ENCODE peak calls at places on chromosomes 3 and 15, in eight cellular contexts. C is osteoblast, N is Calu3, A is heart left ventricle, U is foreskin fibroblast, H is heart right ventricle, Y is GM10248, O is MCF 10A. B is an unnamed sample.
A peak's percentile ranks its signal among the peaks of the same experiment; 100 is the strongest.

GRCh38 chr15:63238796-63239195 is 38.6 kb upstream of the APH1B start:
- DNase-seq in A (no peak), N (no peak), O (peak; percentile 66), Y (peak; percentile 28), H (no peak), U (peak; percentile 86), C (peak; percentile 88), B (no peak)

GRCh38 chr3:55405436-55405835 is 81.7 kb downstream of the WNT5A start:
- DNase-seq in N (no peak), Y (no peak), U (no peak), A (no peak), H (no peak), O (peak; percentile 52), C (no peak), B (no peak)

GRCh38 chr15:34331809-34332208 is 5.8 kb downstream of the SLC12A6 start:
- DNase-seq in O (no peak), Y (no peak), H (no peak), N (no peak), A (no peak), U (no peak), C (no peak), B (no peak)

GRCh38 chr15:92083190-92083589 is 229.7 kb downstream of the SLCO3A1 start:
- DNase-seq in H (no peak), C (no peak), N (no peak), A (no peak), Y (no peak), U (no peak), O (no peak), B (no peak)

GRCh38 chr3:118641608-118642007 is 393.0 kb downstream of the IGSF11 start:
- DNase-seq in H (no peak), A (no peak), N (peak; percentile 11), O (no peak), C (no peak), U (no peak), Y (no peak), B (no peak)

GRCh38 chr3:175002732-175003143 is 143.6 kb downstream of the NAALADL2 start:
- DNase-seq in C (no peak), O (peak; percentile 41), N (no peak), Y (no peak), H (no peak), U (peak; percentile 91), A (no peak), B (no peak)

GRCh38 chr3:8648873-8649741 is 4.5 kb upstream of the SSUH2 start:
- DNase-seq in C (peak; percentile 49), Y (no peak), O (no peak), N (no peak), U (no peak), H (no peak), A (no peak), B (no peak)

GRCh38 chr3:112979244-112979832 is 4.4 kb upstream of the CD200R1 start:
- DNase-seq in N (peak; percentile 4), C (peak; percentile 25), A (no peak), U (peak; percentile 8), Y (no peak), O (peak; percentile 56), H (no peak), B (no peak)

GRCh38 chr3:144809381-144809780 is 837.8 kb downstream of the DIPK2A start:
- DNase-seq in H (no peak), C (no peak), A (no peak), U (no peak), Y (no peak), O (no peak), N (no peak), B (no peak)

GRCh38 chr3:57949779-57950618 is 58.2 kb upstream of the FLNB start:
- DNase-seq in H (no peak), U (peak; percentile 67), C (no peak), O (peak; percentile 83), Y (no peak), N (peak; percentile 76), A (peak; percentile 67), B (peak; percentile 54)

GRCh38 chr3:127857270-127857801 is 35.0 kb upstream of the MGLL start:
- DNase-seq in N (no peak), C (no peak), O (peak; percentile 13), H (no peak), Y (peak; percentile 39), A (no peak), U (peak; percentile 9), B (no peak)

GRCh38 chr3:57128863-57129602 is 36.1 kb downstream of the IL17RD start:
- DNase-seq in N (no peak), A (no peak), C (no peak), O (no peak), H (no peak), U (peak; percentile 23), Y (no peak), B (no peak)

DNA sequence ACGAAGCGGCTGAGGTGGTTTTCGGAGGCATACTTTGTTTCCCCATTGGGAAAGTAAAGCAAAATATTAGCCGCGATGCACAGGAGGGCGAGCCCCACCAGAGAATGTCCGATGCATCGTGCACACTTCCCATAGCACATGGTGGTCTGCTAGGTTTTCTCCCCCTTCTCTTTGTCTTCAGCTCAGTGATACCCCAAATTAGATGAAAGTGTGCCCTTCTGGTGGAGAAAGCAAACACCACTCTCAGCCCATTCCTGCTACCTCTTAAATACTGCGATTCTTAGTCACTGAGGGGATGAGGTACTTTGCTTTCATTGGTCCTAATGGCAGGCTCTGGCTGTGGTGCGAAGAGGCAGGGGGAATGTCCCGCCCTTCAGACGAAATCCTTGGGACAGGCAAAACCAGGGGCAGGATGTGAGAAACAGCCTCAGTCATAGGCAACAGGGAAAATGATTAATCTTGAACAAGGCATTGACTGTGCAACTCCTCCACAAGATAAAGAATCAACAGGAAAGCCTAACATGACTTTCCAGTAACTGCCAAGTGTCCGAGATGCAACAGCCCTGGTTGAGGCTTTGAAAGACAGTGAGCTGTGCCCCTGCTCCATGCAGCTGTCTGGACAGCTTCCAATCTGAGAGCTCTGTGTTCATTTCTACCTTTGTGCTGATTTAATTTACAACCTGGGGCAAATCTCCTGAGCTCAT is at the start of gene TM4SF1:
- DNase-seq in U (peak; percentile 73), O (peak; percentile 97), H (peak; percentile 87), Y (no peak), C (peak; percentile 98), A (peak; percentile 83), N (peak; percentile 97), B (peak; percentile 69)
- TF ChIP-seq CTCF in U (no peak), O (no peak), H (no peak), Y (no peak), C (no peak), A (no peak), N (peak; percentile 19), B (no peak)

DNA sequence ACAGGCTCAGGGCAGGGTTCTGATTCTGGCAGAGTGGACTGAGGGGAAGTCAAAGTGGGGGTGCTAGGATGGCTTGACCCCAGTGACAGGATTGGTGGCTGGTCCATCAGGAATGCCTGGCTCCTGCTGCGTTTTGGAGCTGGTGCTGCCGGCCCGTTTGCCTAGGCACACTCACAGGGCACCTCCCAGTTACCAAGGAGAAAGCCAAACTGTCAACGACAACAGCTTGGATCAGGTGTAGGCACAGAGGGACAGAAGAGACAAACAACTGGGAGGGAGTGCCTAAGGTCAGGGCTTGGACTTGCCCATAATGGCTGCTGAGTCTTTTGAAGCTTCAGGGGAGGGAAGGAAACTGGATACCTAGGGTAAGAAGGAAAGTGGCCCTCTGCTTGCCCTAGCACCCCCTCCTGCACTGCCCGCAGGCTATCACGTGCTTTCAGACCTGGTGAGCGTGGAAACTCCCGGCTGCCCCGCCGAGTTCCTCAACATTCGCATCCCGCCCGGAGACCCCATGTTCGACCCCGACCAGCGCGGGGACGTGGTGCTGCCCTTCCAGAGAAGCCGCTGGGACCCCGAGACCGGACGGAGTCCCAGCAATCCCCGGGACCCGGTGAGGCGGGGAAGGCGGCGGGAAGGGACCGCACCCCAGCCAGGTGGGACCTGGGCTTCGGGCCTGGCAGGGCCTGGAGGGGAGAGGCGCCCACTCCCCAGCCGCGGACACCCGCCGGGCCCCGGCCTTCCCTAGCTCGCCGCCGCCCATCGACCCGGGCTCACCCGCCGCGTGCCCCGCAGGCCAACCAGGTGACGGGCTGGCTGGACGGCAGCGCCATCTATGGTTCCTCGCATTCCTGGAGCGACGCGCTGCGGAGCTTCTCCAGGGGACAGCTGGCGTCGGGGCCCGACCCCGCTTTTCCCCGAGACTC is 5.1 kb downstream of the DUOX1 start:
- DNase-seq in N (peak; percentile 46), U (no peak), A (peak; percentile 23), O (no peak), H (no peak), C (peak; percentile 76), Y (no peak), B (peak; percentile 37)
- TF ChIP-seq CTCF in N (no peak), U (no peak), A (no peak), O (no peak), H (peak; percentile 17), C (no peak), Y (peak; percentile 35), B (no peak)

GRCh38 chr3:21618695-21619094 is 132.3 kb downstream of the ZNF385D start:
- DNase-seq in U (no peak), H (no peak), A (no peak), O (no peak), C (no peak), Y (no peak), N (no peak), B (no peak)

GRCh38 chr3:21613372-21614070 is 137.5 kb downstream of the ZNF385D start:
- DNase-seq in U (no peak), H (no peak), A (no peak), O (no peak), N (no peak), C (no peak), Y (no peak), B (no peak)
- TF ChIP-seq CTCF in U (no peak), H (no peak), A (no peak), O (no peak), N (no peak), C (no peak), Y (no peak), B (no peak)

GRCh38 chr15:100339999-100340398 is 1.8 kb downstream of the ADAMTS17 start:
- DNase-seq in U (no peak), Y (no peak), H (no peak), A (no peak), O (no peak), N (no peak), C (no peak), B (peak; percentile 24)

GRCh38 chr15:100337422-100338044 is 4.2 kb downstream of the ADAMTS17 start:
- DNase-seq in U (no peak), A (no peak), Y (no peak), N (no peak), O (no peak), H (no peak), C (no peak), B (no peak)

GRCh38 chr15:100340721-100341661 is 784 bp downstream of the ADAMTS17 start:
- DNase-seq in A (no peak), N (peak; percentile 13), H (no peak), O (no peak), Y (no peak), U (no peak), C (no peak), B (peak; percentile 81)

GRCh38 chr15:100338247-100338646 is 3.5 kb downstream of the ADAMTS17 start:
- DNase-seq in O (no peak), Y (no peak), N (no peak), A (no peak), C (no peak), H (no peak), U (no peak), B (no peak)

DNA sequence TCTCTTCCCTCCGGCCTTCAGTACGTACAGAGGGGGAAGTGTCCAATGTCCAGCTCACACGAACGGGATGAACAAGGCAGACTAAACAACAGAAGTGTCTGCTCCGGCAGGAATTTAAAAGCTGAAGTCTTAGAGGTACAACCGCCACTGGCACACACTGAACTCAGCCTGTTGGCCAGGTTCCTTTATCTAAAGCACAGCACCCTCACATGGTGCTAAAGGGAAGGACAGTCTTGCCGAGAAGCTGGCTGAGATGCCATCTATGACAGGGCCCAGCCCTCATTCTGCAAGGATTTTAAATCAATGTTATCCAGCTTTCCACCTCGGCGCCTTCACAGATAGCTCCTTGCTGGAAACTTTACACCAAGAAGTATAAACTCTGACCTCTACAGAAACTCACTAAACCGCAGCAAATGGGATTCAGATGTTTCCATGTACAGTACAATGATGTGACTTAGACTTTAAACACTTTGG is 2.8 kb downstream of the ADAMTS17 start:
- DNase-seq in Y (no peak), O (peak; percentile 79), C (peak; percentile 87), N (peak; percentile 69), H (peak; percentile 52), A (peak; percentile 47), U (peak; percentile 9), B (no peak)
- TF ChIP-seq CTCF in Y (peak; percentile 27), O (peak; percentile 84), C (peak; percentile 61), N (peak; percentile 31), H (peak; percentile 72), A (peak; percentile 39), U (peak; percentile 6), B (peak; percentile 57)